ENCODE peak calls at places on chromosomes 12 and 14, in eight cellular contexts. One of them, this sample, is unnamed. For H3K36me3 and H3K27me3, the result is how much of the 10 kb centered on the place peaks cover.

GRCh38 chr14:64708148-64709004 is 4.2 kb downstream of the PLEKHG3 start:
- DNase-seq in tibial nerve: no peak
- DNase-seq in left ventricle myocardium inferior: no peak
- DNase-seq in GM23338: peak
- DNase-seq in A673: no peak
- DNase-seq in endothelial cell of umbilical vein: no peak
- DNase-seq in fibroblast of lung: no peak
- DNase-seq in hepatocyte: peak
- DNase-seq in this sample: no peak

GRCh38 chr12:26830783-26831601 is 2.0 kb downstream of the ITPR2 start:
- DNase-seq in tibial nerve: no peak
- DNase-seq in left ventricle myocardium inferior: no peak
- DNase-seq in GM23338: peak
- DNase-seq in A673: no peak
- DNase-seq in endothelial cell of umbilical vein: peak
- DNase-seq in fibroblast of lung: no peak
- DNase-seq in hepatocyte: no peak
- DNase-seq in this sample: no peak

GRCh38 chr14:69299286-69300035 is 39.5 kb downstream of the GALNT16 start:
- DNase-seq in tibial nerve: no peak
- DNase-seq in left ventricle myocardium inferior: no peak
- DNase-seq in GM23338: peak
- DNase-seq in A673: no peak
- DNase-seq in endothelial cell of umbilical vein: no peak
- DNase-seq in fibroblast of lung: no peak
- DNase-seq in hepatocyte: no peak
- DNase-seq in this sample: no peak

GRCh38 chr14:56585461-56586084 is 6.0 kb downstream of the TMEM260 start:
- DNase-seq in tibial nerve: no peak
- DNase-seq in left ventricle myocardium inferior: no peak
- DNase-seq in GM23338: no peak
- DNase-seq in A673: no peak
- DNase-seq in endothelial cell of umbilical vein: no peak
- DNase-seq in fibroblast of lung: peak
- DNase-seq in hepatocyte: no peak
- DNase-seq in this sample: no peak

GRCh38 chr12:60101715-60102114 is 505.9 kb downstream of the SLC16A7 start:
- DNase-seq in tibial nerve: no peak
- DNase-seq in left ventricle myocardium inferior: no peak
- DNase-seq in GM23338: no peak
- DNase-seq in A673: no peak
- DNase-seq in endothelial cell of umbilical vein: no peak
- DNase-seq in fibroblast of lung: no peak
- DNase-seq in hepatocyte: no peak
- DNase-seq in this sample: no peak

GRCh38 chr14:51439896-51440295 is 199.8 kb downstream of the TMX1 start:
- DNase-seq in tibial nerve: no peak
- DNase-seq in left ventricle myocardium inferior: no peak
- DNase-seq in GM23338: peak
- DNase-seq in A673: no peak
- DNase-seq in endothelial cell of umbilical vein: no peak
- DNase-seq in fibroblast of lung: no peak
- DNase-seq in hepatocyte: no peak
- DNase-seq in this sample: no peak

GRCh38 chr12:60191676-60192359 is 596.0 kb downstream of the SLC16A7 start:
- DNase-seq in tibial nerve: no peak
- DNase-seq in left ventricle myocardium inferior: no peak
- DNase-seq in GM23338: no peak
- DNase-seq in A673: no peak
- DNase-seq in endothelial cell of umbilical vein: peak
- DNase-seq in fibroblast of lung: peak
- DNase-seq in hepatocyte: no peak
- DNase-seq in this sample: no peak

GRCh38 chr12:90991952-90992465 is 12.8 kb downstream of the EPYC start:
- DNase-seq in tibial nerve: no peak
- DNase-seq in left ventricle myocardium inferior: no peak
- DNase-seq in GM23338: no peak
- DNase-seq in A673: no peak
- DNase-seq in endothelial cell of umbilical vein: no peak
- DNase-seq in fibroblast of lung: no peak
- DNase-seq in hepatocyte: no peak
- DNase-seq in this sample: no peak

GRCh38 chr12:66921151-66921550 is 242.3 kb upstream of the GRIP1 start:
- DNase-seq in tibial nerve: no peak
- DNase-seq in left ventricle myocardium inferior: no peak
- DNase-seq in GM23338: no peak
- DNase-seq in A673: no peak
- DNase-seq in endothelial cell of umbilical vein: no peak
- DNase-seq in fibroblast of lung: no peak
- DNase-seq in hepatocyte: no peak
- DNase-seq in this sample: no peak

GRCh38 chr12:113359133-113359938 is 949 bp downstream of the PLBD2 start:
- DNase-seq in tibial nerve: no peak
- DNase-seq in left ventricle myocardium inferior: peak
- DNase-seq in GM23338: no peak
- DNase-seq in A673: no peak
- DNase-seq in endothelial cell of umbilical vein: no peak
- DNase-seq in fibroblast of lung: peak
- DNase-seq in hepatocyte: no peak
- DNase-seq in this sample: peak

GRCh38 chr12:12722351-12723146 is 5.4 kb downstream of the CDKN1B start:
- DNase-seq in tibial nerve: no peak
- DNase-seq in left ventricle myocardium inferior: no peak
- DNase-seq in GM23338: no peak
- DNase-seq in A673: peak
- DNase-seq in endothelial cell of umbilical vein: peak
- DNase-seq in fibroblast of lung: peak
- DNase-seq in hepatocyte: no peak
- DNase-seq in this sample: peak

GRCh38 chr12:94712852-94713545 is 62.6 kb upstream of the TMCC3 start:
- DNase-seq in tibial nerve: no peak
- DNase-seq in left ventricle myocardium inferior: no peak
- DNase-seq in GM23338: no peak
- DNase-seq in A673: no peak
- DNase-seq in endothelial cell of umbilical vein: no peak
- DNase-seq in fibroblast of lung: no peak
- DNase-seq in hepatocyte: no peak
- DNase-seq in this sample: no peak

GRCh38 chr12:94707892-94708291 is 57.5 kb upstream of the TMCC3 start:
- DNase-seq in tibial nerve: no peak
- DNase-seq in left ventricle myocardium inferior: peak
- DNase-seq in GM23338: no peak
- DNase-seq in A673: no peak
- DNase-seq in endothelial cell of umbilical vein: peak
- DNase-seq in fibroblast of lung: peak
- DNase-seq in hepatocyte: peak
- DNase-seq in this sample: no peak

GRCh38 chr12:94714378-94714777 is 64.0 kb upstream of the TMCC3 start:
- DNase-seq in tibial nerve: no peak
- DNase-seq in left ventricle myocardium inferior: no peak
- DNase-seq in GM23338: no peak
- DNase-seq in A673: no peak
- DNase-seq in endothelial cell of umbilical vein: peak
- DNase-seq in fibroblast of lung: peak
- DNase-seq in hepatocyte: no peak
- DNase-seq in this sample: no peak

GRCh38 chr12:94706250-94706661 is 55.9 kb upstream of the TMCC3 start:
- DNase-seq in tibial nerve: no peak
- DNase-seq in left ventricle myocardium inferior: no peak
- DNase-seq in GM23338: no peak
- DNase-seq in A673: no peak
- DNase-seq in endothelial cell of umbilical vein: no peak
- DNase-seq in fibroblast of lung: no peak
- DNase-seq in hepatocyte: no peak
- DNase-seq in this sample: no peak

DNA sequence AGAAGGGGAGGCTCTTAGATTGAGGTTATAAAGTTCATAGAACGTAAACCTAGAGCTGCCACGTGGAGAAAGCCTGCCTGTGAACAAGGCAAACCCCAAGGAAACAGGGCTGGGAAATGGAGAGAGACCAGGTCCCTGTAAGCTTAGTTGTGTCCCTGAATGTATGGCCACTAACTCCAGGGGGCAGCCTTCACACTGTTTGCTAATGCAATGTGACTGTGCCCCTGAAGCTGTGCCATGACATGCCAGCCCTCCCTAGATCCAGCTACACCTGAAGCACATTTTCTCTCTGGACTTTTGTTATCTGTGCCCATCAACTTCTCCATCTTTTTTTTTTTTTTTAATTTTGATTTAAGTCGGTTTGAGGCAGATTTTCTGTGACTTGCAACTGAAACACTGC is 60.6 kb upstream of the TMCC3 start:
- DNase-seq in tibial nerve: no peak
- DNase-seq in left ventricle myocardium inferior: no peak
- DNase-seq in GM23338: peak
- DNase-seq in A673: peak
- DNase-seq in endothelial cell of umbilical vein: peak
- DNase-seq in fibroblast of lung: peak
- DNase-seq in hepatocyte: no peak
- DNase-seq in this sample: no peak
- TF ChIP-seq CTCF in tibial nerve: no peak
- TF ChIP-seq CTCF in left ventricle myocardium inferior: peak
- TF ChIP-seq CTCF in GM23338: peak
- TF ChIP-seq CTCF in A673: peak
- TF ChIP-seq CTCF in endothelial cell of umbilical vein: peak
- TF ChIP-seq CTCF in fibroblast of lung: peak
- TF ChIP-seq CTCF in hepatocyte: peak
- TF ChIP-seq CTCF in this sample: peak

DNA sequence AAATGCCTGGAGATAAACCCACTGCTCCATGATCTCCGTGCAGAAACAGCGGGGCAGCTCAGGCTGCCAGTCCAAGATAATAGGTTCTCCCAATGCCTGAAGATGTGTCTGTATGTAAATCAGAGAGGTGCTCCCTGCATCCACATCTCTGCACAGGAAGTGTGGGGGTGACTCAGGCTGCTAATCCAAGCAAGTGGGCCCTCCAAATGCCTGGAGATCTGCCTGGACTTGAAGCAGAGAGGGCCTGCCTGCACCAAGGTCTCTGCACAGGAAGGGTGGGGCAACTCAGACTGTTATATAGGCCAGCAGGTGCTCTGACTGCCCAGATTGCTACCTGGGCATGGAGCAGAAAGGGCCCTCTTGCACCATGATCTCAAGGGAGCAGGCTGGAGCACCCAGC is 504.7 kb downstream of the LRFN5 start:
- DNase-seq in tibial nerve: no peak
- DNase-seq in left ventricle myocardium inferior: no peak
- DNase-seq in GM23338: no peak
- DNase-seq in A673: no peak
- DNase-seq in endothelial cell of umbilical vein: no peak
- DNase-seq in fibroblast of lung: no peak
- DNase-seq in hepatocyte: no peak
- DNase-seq in this sample: no peak
- H3K36me3 ChIP-seq in tibial nerve: under half
- H3K36me3 ChIP-seq in left ventricle myocardium inferior: under half
- H3K36me3 ChIP-seq in GM23338: under half
- H3K36me3 ChIP-seq in A673: under half
- H3K36me3 ChIP-seq in endothelial cell of umbilical vein: under half
- H3K36me3 ChIP-seq in fibroblast of lung: under half
- H3K36me3 ChIP-seq in hepatocyte: under half
- H3K36me3 ChIP-seq in this sample: under half

DNA sequence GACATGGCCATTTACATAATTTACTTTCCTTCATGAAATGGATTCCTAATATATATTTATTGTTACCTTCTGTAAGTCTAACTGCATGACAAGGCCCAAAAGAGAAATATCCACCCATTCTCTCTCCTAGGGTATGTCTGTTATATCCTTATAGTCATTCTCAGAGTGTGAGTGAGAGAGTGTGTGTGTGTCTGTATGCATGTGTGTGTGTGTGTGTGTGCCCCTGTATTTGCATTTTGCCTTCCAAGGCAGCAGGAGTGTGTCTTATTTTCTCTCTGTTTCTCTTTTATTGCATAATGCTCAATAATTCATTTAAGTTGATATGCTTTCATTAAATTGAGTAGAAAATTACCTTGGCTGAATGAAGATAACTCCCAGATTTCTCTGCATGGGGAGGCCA is 131.9 kb downstream of the SLC5A8 start:
- DNase-seq in tibial nerve: no peak
- DNase-seq in left ventricle myocardium inferior: no peak
- DNase-seq in GM23338: no peak
- DNase-seq in A673: peak
- DNase-seq in endothelial cell of umbilical vein: no peak
- DNase-seq in fibroblast of lung: no peak
- DNase-seq in hepatocyte: no peak
- DNase-seq in this sample: no peak
- H3K27me3 ChIP-seq in tibial nerve: under half
- H3K27me3 ChIP-seq in left ventricle myocardium inferior: under half
- H3K27me3 ChIP-seq in GM23338: under half
- H3K27me3 ChIP-seq in A673: under half
- H3K27me3 ChIP-seq in endothelial cell of umbilical vein: under half
- H3K27me3 ChIP-seq in fibroblast of lung: under half
- H3K27me3 ChIP-seq in hepatocyte: under half
- H3K27me3 ChIP-seq in this sample: under half

GRCh38 chr12:111687255-111687654 is 1.4 kb downstream of the ACAD10 start:
- DNase-seq in tibial nerve: no peak
- DNase-seq in left ventricle myocardium inferior: no peak
- DNase-seq in GM23338: peak
- DNase-seq in A673: no peak
- DNase-seq in endothelial cell of umbilical vein: peak
- DNase-seq in fibroblast of lung: no peak
- DNase-seq in hepatocyte: peak
- DNase-seq in this sample: no peak

GRCh38 chr12:111691262-111691661 is 5.4 kb downstream of the ACAD10 start:
- DNase-seq in tibial nerve: no peak
- DNase-seq in left ventricle myocardium inferior: no peak
- DNase-seq in GM23338: no peak
- DNase-seq in A673: no peak
- DNase-seq in endothelial cell of umbilical vein: no peak
- DNase-seq in fibroblast of lung: no peak
- DNase-seq in hepatocyte: no peak
- DNase-seq in this sample: no peak

GRCh38 chr12:111687952-111688351 is 2.1 kb downstream of the ACAD10 start:
- DNase-seq in tibial nerve: no peak
- DNase-seq in left ventricle myocardium inferior: no peak
- DNase-seq in GM23338: no peak
- DNase-seq in A673: no peak
- DNase-seq in endothelial cell of umbilical vein: no peak
- DNase-seq in fibroblast of lung: no peak
- DNase-seq in hepatocyte: no peak
- DNase-seq in this sample: no peak

GRCh38 chr12:111693818-111694217 is 8.0 kb downstream of the ACAD10 start:
- DNase-seq in tibial nerve: no peak
- DNase-seq in left ventricle myocardium inferior: no peak
- DNase-seq in GM23338: no peak
- DNase-seq in A673: no peak
- DNase-seq in endothelial cell of umbilical vein: no peak
- DNase-seq in fibroblast of lung: no peak
- DNase-seq in hepatocyte: no peak
- DNase-seq in this sample: no peak

DNA sequence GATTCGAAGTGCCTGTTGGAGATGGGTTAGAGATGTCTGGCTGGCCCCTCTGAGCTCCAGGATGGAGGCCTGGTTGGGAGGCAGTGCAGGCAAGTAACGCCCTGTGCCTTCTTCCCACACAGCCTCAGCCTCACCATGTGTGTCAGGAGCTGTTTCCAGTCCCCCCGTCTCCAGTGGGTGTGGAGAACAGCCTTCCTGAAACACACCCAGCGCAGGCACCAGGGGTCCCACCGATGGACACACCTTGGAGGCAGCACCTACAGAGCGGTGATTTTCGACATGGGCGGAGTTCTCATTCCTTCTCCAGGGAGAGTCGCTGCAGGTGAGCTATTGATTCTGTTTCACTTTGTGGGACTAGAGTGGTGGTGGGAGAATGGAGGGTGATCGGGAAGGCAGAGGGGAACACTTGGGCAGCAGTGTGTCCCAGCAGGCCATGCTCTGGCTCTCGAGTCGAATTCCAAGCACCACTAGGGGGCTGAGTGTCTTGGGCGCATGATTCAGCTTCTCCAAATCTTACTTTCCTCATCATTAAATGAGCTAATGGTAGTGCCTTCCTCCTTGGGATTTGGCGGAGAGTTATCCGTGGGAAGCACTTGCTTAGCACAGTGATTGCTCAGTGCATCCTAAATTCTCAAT is 6.8 kb downstream of the ACAD10 start:
- DNase-seq in tibial nerve: no peak
- DNase-seq in left ventricle myocardium inferior: no peak
- DNase-seq in GM23338: peak
- DNase-seq in A673: peak
- DNase-seq in endothelial cell of umbilical vein: no peak
- DNase-seq in fibroblast of lung: no peak
- DNase-seq in hepatocyte: no peak
- DNase-seq in this sample: no peak
- TF ChIP-seq CTCF in tibial nerve: no peak
- TF ChIP-seq CTCF in left ventricle myocardium inferior: no peak
- TF ChIP-seq CTCF in GM23338: peak
- TF ChIP-seq CTCF in A673: peak
- TF ChIP-seq CTCF in endothelial cell of umbilical vein: peak
- TF ChIP-seq CTCF in fibroblast of lung: no peak
- TF ChIP-seq CTCF in hepatocyte: no peak
- TF ChIP-seq CTCF in this sample: peak

This sample was measured in GM06990.